ENCODE peak calls at places on chromosomes 13 and 19, in ten cellular contexts. One of them, this sample, is unnamed.

GRCh38 chr19:5575553-5575952 is 7.8 kb upstream of the TINCR start:
- DNase-seq in left colon: no peak
- DNase-seq in left ventricle myocardium inferior: no peak
- DNase-seq in mucosa of descending colon: no peak
- DNase-seq in fibroblast of lung: no peak
- DNase-seq in mesothelial cell of epicardium: no peak
- DNase-seq in activated naive CD8-positive, alpha-beta T cell treated with anti-CD3 and anti-CD28 coated beads, Interleukin-2, amount 50 U/mL, for 24 hours: no peak
- DNase-seq in T-cell: no peak
- DNase-seq in fibroblast of pulmonary artery: no peak
- DNase-seq in CD4-positive, CD25-positive, alpha-beta regulatory T cell: no peak
- DNase-seq in this sample: no peak

GRCh38 chr13:51524312-51524711 is 60.0 kb upstream of the WDFY2 start:
- DNase-seq in fibroblast of lung: peak; percentile 16
- DNase-seq in fibroblast of pulmonary artery: no peak
- DNase-seq in CD4-positive, CD25-positive, alpha-beta regulatory T cell: no peak
- DNase-seq in T-cell: no peak
- DNase-seq in mesothelial cell of epicardium: no peak
- DNase-seq in left ventricle myocardium inferior: no peak
- DNase-seq in left colon: no peak
- DNase-seq in activated naive CD8-positive, alpha-beta T cell treated with anti-CD3 and anti-CD28 coated beads, Interleukin-2, amount 50 U/mL, for 24 hours: no peak
- DNase-seq in mucosa of descending colon: no peak
- DNase-seq in this sample: no peak

GRCh38 chr13:114095486-114095885 is 36.9 kb downstream of the RASA3 start:
- DNase-seq in fibroblast of lung: no peak
- DNase-seq in left colon: no peak
- DNase-seq in left ventricle myocardium inferior: no peak
- DNase-seq in T-cell: no peak
- DNase-seq in CD4-positive, CD25-positive, alpha-beta regulatory T cell: no peak
- DNase-seq in activated naive CD8-positive, alpha-beta T cell treated with anti-CD3 and anti-CD28 coated beads, Interleukin-2, amount 50 U/mL, for 24 hours: no peak
- DNase-seq in mesothelial cell of epicardium: no peak
- DNase-seq in mucosa of descending colon: no peak
- DNase-seq in fibroblast of pulmonary artery: no peak
- DNase-seq in this sample: no peak

GRCh38 chr13:52371736-52372247 is 34.2 kb downstream of the THSD1 start:
- DNase-seq in mesothelial cell of epicardium: no peak
- DNase-seq in CD4-positive, CD25-positive, alpha-beta regulatory T cell: no peak
- DNase-seq in left ventricle myocardium inferior: no peak
- DNase-seq in activated naive CD8-positive, alpha-beta T cell treated with anti-CD3 and anti-CD28 coated beads, Interleukin-2, amount 50 U/mL, for 24 hours: no peak
- DNase-seq in fibroblast of pulmonary artery: peak; percentile 75
- DNase-seq in T-cell: no peak
- DNase-seq in left colon: no peak
- DNase-seq in mucosa of descending colon: no peak
- DNase-seq in fibroblast of lung: peak; percentile 89
- DNase-seq in this sample: no peak

GRCh38 chr13:113820813-113821651 is 42.8 kb downstream of the GAS6 start:
- DNase-seq in activated naive CD8-positive, alpha-beta T cell treated with anti-CD3 and anti-CD28 coated beads, Interleukin-2, amount 50 U/mL, for 24 hours: no peak
- DNase-seq in fibroblast of lung: peak; percentile 99
- DNase-seq in left colon: peak; percentile 37
- DNase-seq in T-cell: no peak
- DNase-seq in left ventricle myocardium inferior: peak; percentile 78
- DNase-seq in fibroblast of pulmonary artery: peak; percentile 92
- DNase-seq in mesothelial cell of epicardium: no peak
- DNase-seq in mucosa of descending colon: no peak
- DNase-seq in CD4-positive, CD25-positive, alpha-beta regulatory T cell: no peak
- DNase-seq in this sample: peak; percentile 96

GRCh38 chr13:111123221-111123620 is 8.1 kb downstream of the ARHGEF7 start:
- DNase-seq in fibroblast of pulmonary artery: no peak
- DNase-seq in T-cell: no peak
- DNase-seq in activated naive CD8-positive, alpha-beta T cell treated with anti-CD3 and anti-CD28 coated beads, Interleukin-2, amount 50 U/mL, for 24 hours: no peak
- DNase-seq in CD4-positive, CD25-positive, alpha-beta regulatory T cell: no peak
- DNase-seq in fibroblast of lung: no peak
- DNase-seq in mesothelial cell of epicardium: no peak
- DNase-seq in left ventricle myocardium inferior: no peak
- DNase-seq in mucosa of descending colon: no peak
- DNase-seq in left colon: no peak
- DNase-seq in this sample: no peak

GRCh38 chr19:44988896-44989563 is 12.2 kb upstream of the RELB start:
- DNase-seq in fibroblast of lung: peak; percentile 41
- DNase-seq in left ventricle myocardium inferior: peak; percentile 40
- DNase-seq in mesothelial cell of epicardium: peak; percentile 61
- DNase-seq in left colon: peak; percentile 83
- DNase-seq in activated naive CD8-positive, alpha-beta T cell treated with anti-CD3 and anti-CD28 coated beads, Interleukin-2, amount 50 U/mL, for 24 hours: peak; percentile 67
- DNase-seq in fibroblast of pulmonary artery: peak; percentile 75
- DNase-seq in T-cell: peak; percentile 61
- DNase-seq in CD4-positive, CD25-positive, alpha-beta regulatory T cell: peak; percentile 51
- DNase-seq in mucosa of descending colon: peak; percentile 82
- DNase-seq in this sample: peak; percentile 17

GRCh38 chr13:62119739-62120700 is 704.4 kb upstream of the PCDH20 start:
- DNase-seq in T-cell: no peak
- DNase-seq in CD4-positive, CD25-positive, alpha-beta regulatory T cell: no peak
- DNase-seq in fibroblast of pulmonary artery: peak; percentile 25
- DNase-seq in fibroblast of lung: peak; percentile 2
- DNase-seq in activated naive CD8-positive, alpha-beta T cell treated with anti-CD3 and anti-CD28 coated beads, Interleukin-2, amount 50 U/mL, for 24 hours: no peak
- DNase-seq in mesothelial cell of epicardium: no peak
- DNase-seq in left colon: no peak
- DNase-seq in left ventricle myocardium inferior: no peak
- DNase-seq in mucosa of descending colon: no peak
- DNase-seq in this sample: no peak

GRCh38 chr13:81408647-81409046 is 1067.7 kb upstream of the SPRY2 start:
- DNase-seq in left ventricle myocardium inferior: no peak
- DNase-seq in CD4-positive, CD25-positive, alpha-beta regulatory T cell: no peak
- DNase-seq in activated naive CD8-positive, alpha-beta T cell treated with anti-CD3 and anti-CD28 coated beads, Interleukin-2, amount 50 U/mL, for 24 hours: no peak
- DNase-seq in T-cell: no peak
- DNase-seq in mucosa of descending colon: no peak
- DNase-seq in fibroblast of lung: no peak
- DNase-seq in fibroblast of pulmonary artery: no peak
- DNase-seq in left colon: no peak
- DNase-seq in mesothelial cell of epicardium: no peak
- DNase-seq in this sample: no peak

GRCh38 chr13:86601351-86601750 is 802.1 kb upstream of the SLITRK6 start:
- DNase-seq in fibroblast of pulmonary artery: no peak
- DNase-seq in mucosa of descending colon: no peak
- DNase-seq in left ventricle myocardium inferior: no peak
- DNase-seq in CD4-positive, CD25-positive, alpha-beta regulatory T cell: no peak
- DNase-seq in T-cell: no peak
- DNase-seq in activated naive CD8-positive, alpha-beta T cell treated with anti-CD3 and anti-CD28 coated beads, Interleukin-2, amount 50 U/mL, for 24 hours: no peak
- DNase-seq in mesothelial cell of epicardium: no peak
- DNase-seq in fibroblast of lung: peak; percentile 49
- DNase-seq in left colon: no peak
- DNase-seq in this sample: no peak

GRCh38 chr19:53467138-53467502 is 413 bp upstream of the ZNF813 start:
- DNase-seq in fibroblast of lung: no peak
- DNase-seq in mucosa of descending colon: peak; percentile 53
- DNase-seq in fibroblast of pulmonary artery: no peak
- DNase-seq in T-cell: no peak
- DNase-seq in mesothelial cell of epicardium: no peak
- DNase-seq in left ventricle myocardium inferior: peak; percentile 19
- DNase-seq in activated naive CD8-positive, alpha-beta T cell treated with anti-CD3 and anti-CD28 coated beads, Interleukin-2, amount 50 U/mL, for 24 hours: no peak
- DNase-seq in CD4-positive, CD25-positive, alpha-beta regulatory T cell: no peak
- DNase-seq in left colon: no peak
- DNase-seq in this sample: no peak

GRCh38 chr13:37029617-37030016 is 29.0 kb downstream of the EXOSC8 start:
- DNase-seq in left colon: no peak
- DNase-seq in fibroblast of lung: peak; percentile 49
- DNase-seq in T-cell: no peak
- DNase-seq in activated naive CD8-positive, alpha-beta T cell treated with anti-CD3 and anti-CD28 coated beads, Interleukin-2, amount 50 U/mL, for 24 hours: no peak
- DNase-seq in CD4-positive, CD25-positive, alpha-beta regulatory T cell: no peak
- DNase-seq in left ventricle myocardium inferior: no peak
- DNase-seq in fibroblast of pulmonary artery: peak; percentile 14
- DNase-seq in mesothelial cell of epicardium: no peak
- DNase-seq in mucosa of descending colon: no peak
- DNase-seq in this sample: peak; percentile 8

GRCh38 chr13:71464673-71465072 is 402.3 kb downstream of the DACH1 start:
- DNase-seq in fibroblast of lung: peak; percentile 4
- DNase-seq in left ventricle myocardium inferior: no peak
- DNase-seq in activated naive CD8-positive, alpha-beta T cell treated with anti-CD3 and anti-CD28 coated beads, Interleukin-2, amount 50 U/mL, for 24 hours: no peak
- DNase-seq in fibroblast of pulmonary artery: peak; percentile 7
- DNase-seq in mucosa of descending colon: no peak
- DNase-seq in T-cell: no peak
- DNase-seq in mesothelial cell of epicardium: no peak
- DNase-seq in CD4-positive, CD25-positive, alpha-beta regulatory T cell: no peak
- DNase-seq in left colon: no peak
- DNase-seq in this sample: no peak

GRCh38 chr19:511101-511841 is 4.0 kb downstream of the TPGS1 start:
- DNase-seq in activated naive CD8-positive, alpha-beta T cell treated with anti-CD3 and anti-CD28 coated beads, Interleukin-2, amount 50 U/mL, for 24 hours: peak; percentile 80
- DNase-seq in CD4-positive, CD25-positive, alpha-beta regulatory T cell: peak; percentile 89
- DNase-seq in fibroblast of lung: peak; percentile 79
- DNase-seq in left ventricle myocardium inferior: no peak
- DNase-seq in mucosa of descending colon: peak; percentile 82
- DNase-seq in T-cell: peak; percentile 93
- DNase-seq in fibroblast of pulmonary artery: peak; percentile 72
- DNase-seq in mesothelial cell of epicardium: no peak
- DNase-seq in left colon: peak; percentile 75
- DNase-seq in this sample: no peak

GRCh38 chr19:38792250-38793111 is 3.5 kb downstream of the LGALS7B start:
- DNase-seq in CD4-positive, CD25-positive, alpha-beta regulatory T cell: peak; percentile 21
- DNase-seq in fibroblast of pulmonary artery: peak; percentile 26
- DNase-seq in mesothelial cell of epicardium: no peak
- DNase-seq in left colon: peak; percentile 73
- DNase-seq in fibroblast of lung: no peak
- DNase-seq in T-cell: peak; percentile 26
- DNase-seq in left ventricle myocardium inferior: peak; percentile 60
- DNase-seq in activated naive CD8-positive, alpha-beta T cell treated with anti-CD3 and anti-CD28 coated beads, Interleukin-2, amount 50 U/mL, for 24 hours: peak; percentile 60
- DNase-seq in mucosa of descending colon: peak; percentile 78
- DNase-seq in this sample: no peak

GRCh38 chr13:50404769-50405168 is 389.5 kb downstream of the KCNRG start:
- DNase-seq in left colon: no peak
- DNase-seq in fibroblast of pulmonary artery: no peak
- DNase-seq in mucosa of descending colon: no peak
- DNase-seq in T-cell: no peak
- DNase-seq in fibroblast of lung: no peak
- DNase-seq in CD4-positive, CD25-positive, alpha-beta regulatory T cell: no peak
- DNase-seq in activated naive CD8-positive, alpha-beta T cell treated with anti-CD3 and anti-CD28 coated beads, Interleukin-2, amount 50 U/mL, for 24 hours: no peak
- DNase-seq in mesothelial cell of epicardium: no peak
- DNase-seq in left ventricle myocardium inferior: no peak
- DNase-seq in this sample: no peak

GRCh38 chr19:37551123-37551993 is 43.2 kb downstream of the ZNF571 start:
- DNase-seq in mesothelial cell of epicardium: no peak
- DNase-seq in CD4-positive, CD25-positive, alpha-beta regulatory T cell: peak; percentile 15
- DNase-seq in left colon: peak; percentile 52
- DNase-seq in activated naive CD8-positive, alpha-beta T cell treated with anti-CD3 and anti-CD28 coated beads, Interleukin-2, amount 50 U/mL, for 24 hours: peak; percentile 50
- DNase-seq in fibroblast of lung: peak; percentile 71
- DNase-seq in T-cell: peak; percentile 13
- DNase-seq in fibroblast of pulmonary artery: peak; percentile 81
- DNase-seq in mucosa of descending colon: peak; percentile 81
- DNase-seq in left ventricle myocardium inferior: peak; percentile 50
- DNase-seq in this sample: peak; percentile 37

GRCh38 chr19:10580979-10581631 is 6.0 kb downstream of the AP1M2 start:
- DNase-seq in left ventricle myocardium inferior: peak; percentile 85
- DNase-seq in mucosa of descending colon: peak; percentile 91
- DNase-seq in activated naive CD8-positive, alpha-beta T cell treated with anti-CD3 and anti-CD28 coated beads, Interleukin-2, amount 50 U/mL, for 24 hours: peak; percentile 93
- DNase-seq in left colon: peak; percentile 92
- DNase-seq in T-cell: peak; percentile 87
- DNase-seq in fibroblast of lung: peak; percentile 84
- DNase-seq in CD4-positive, CD25-positive, alpha-beta regulatory T cell: peak; percentile 76
- DNase-seq in mesothelial cell of epicardium: peak; percentile 88
- DNase-seq in fibroblast of pulmonary artery: peak; percentile 94
- DNase-seq in this sample: peak; percentile 72

GRCh38 chr13:59531571-59532091 is 632.1 kb downstream of the DIAPH3 start:
- DNase-seq in mesothelial cell of epicardium: peak; percentile 72
- DNase-seq in CD4-positive, CD25-positive, alpha-beta regulatory T cell: no peak
- DNase-seq in fibroblast of lung: peak; percentile 87
- DNase-seq in left ventricle myocardium inferior: peak; percentile 85
- DNase-seq in activated naive CD8-positive, alpha-beta T cell treated with anti-CD3 and anti-CD28 coated beads, Interleukin-2, amount 50 U/mL, for 24 hours: no peak
- DNase-seq in mucosa of descending colon: peak; percentile 37
- DNase-seq in T-cell: no peak
- DNase-seq in left colon: peak; percentile 71
- DNase-seq in fibroblast of pulmonary artery: peak; percentile 94
- DNase-seq in this sample: no peak

GRCh38 chr19:2207991-2208860 is 27.9 kb downstream of the PLEKHJ1 start:
- DNase-seq in mesothelial cell of epicardium: no peak
- DNase-seq in left ventricle myocardium inferior: peak; percentile 75
- DNase-seq in left colon: peak; percentile 85
- DNase-seq in mucosa of descending colon: peak; percentile 74
- DNase-seq in fibroblast of pulmonary artery: peak; percentile 61
- DNase-seq in CD4-positive, CD25-positive, alpha-beta regulatory T cell: no peak
- DNase-seq in activated naive CD8-positive, alpha-beta T cell treated with anti-CD3 and anti-CD28 coated beads, Interleukin-2, amount 50 U/mL, for 24 hours: peak; percentile 36
- DNase-seq in T-cell: no peak
- DNase-seq in fibroblast of lung: peak; percentile 49
- DNase-seq in this sample: peak; percentile 75

GRCh38 chr13:109738298-109738746 is 48.1 kb downstream of the IRS2 start:
- DNase-seq in fibroblast of lung: no peak
- DNase-seq in activated naive CD8-positive, alpha-beta T cell treated with anti-CD3 and anti-CD28 coated beads, Interleukin-2, amount 50 U/mL, for 24 hours: no peak
- DNase-seq in left ventricle myocardium inferior: no peak
- DNase-seq in CD4-positive, CD25-positive, alpha-beta regulatory T cell: no peak
- DNase-seq in fibroblast of pulmonary artery: no peak
- DNase-seq in mesothelial cell of epicardium: no peak
- DNase-seq in mucosa of descending colon: no peak
- DNase-seq in left colon: no peak
- DNase-seq in T-cell: no peak
- DNase-seq in this sample: no peak

GRCh38 chr19:49911381-49912145 is 14.9 kb upstream of the IL4I1 start:
- DNase-seq in CD4-positive, CD25-positive, alpha-beta regulatory T cell: no peak
- DNase-seq in mesothelial cell of epicardium: no peak
- DNase-seq in left ventricle myocardium inferior: no peak
- DNase-seq in activated naive CD8-positive, alpha-beta T cell treated with anti-CD3 and anti-CD28 coated beads, Interleukin-2, amount 50 U/mL, for 24 hours: peak; percentile 39
- DNase-seq in mucosa of descending colon: no peak
- DNase-seq in left colon: no peak
- DNase-seq in fibroblast of lung: no peak
- DNase-seq in fibroblast of pulmonary artery: peak; percentile 45
- DNase-seq in T-cell: no peak
- DNase-seq in this sample: no peak

GRCh38 chr19:31962565-31962996 is 382.8 kb upstream of the ZNF507 start:
- DNase-seq in fibroblast of lung: peak; percentile 42
- DNase-seq in CD4-positive, CD25-positive, alpha-beta regulatory T cell: no peak
- DNase-seq in mesothelial cell of epicardium: peak; percentile 58
- DNase-seq in T-cell: no peak
- DNase-seq in activated naive CD8-positive, alpha-beta T cell treated with anti-CD3 and anti-CD28 coated beads, Interleukin-2, amount 50 U/mL, for 24 hours: no peak
- DNase-seq in fibroblast of pulmonary artery: no peak
- DNase-seq in left colon: no peak
- DNase-seq in mucosa of descending colon: no peak
- DNase-seq in left ventricle myocardium inferior: no peak
- DNase-seq in this sample: no peak

GRCh38 chr13:36192166-36192565 is 22.2 kb downstream of the SOHLH2 start:
- DNase-seq in fibroblast of lung: peak; percentile 13
- DNase-seq in left colon: no peak
- DNase-seq in T-cell: no peak
- DNase-seq in mesothelial cell of epicardium: no peak
- DNase-seq in fibroblast of pulmonary artery: peak; percentile 7
- DNase-seq in mucosa of descending colon: no peak
- DNase-seq in CD4-positive, CD25-positive, alpha-beta regulatory T cell: no peak
- DNase-seq in activated naive CD8-positive, alpha-beta T cell treated with anti-CD3 and anti-CD28 coated beads, Interleukin-2, amount 50 U/mL, for 24 hours: no peak
- DNase-seq in left ventricle myocardium inferior: no peak
- DNase-seq in this sample: no peak

GRCh38 chr19:34364462-34364829 is 550 bp upstream of the GPI start:
- DNase-seq in mesothelial cell of epicardium: no peak
- DNase-seq in left ventricle myocardium inferior: no peak
- DNase-seq in mucosa of descending colon: no peak
- DNase-seq in T-cell: no peak
- DNase-seq in activated naive CD8-positive, alpha-beta T cell treated with anti-CD3 and anti-CD28 coated beads, Interleukin-2, amount 50 U/mL, for 24 hours: no peak
- DNase-seq in left colon: no peak
- DNase-seq in fibroblast of pulmonary artery: no peak
- DNase-seq in CD4-positive, CD25-positive, alpha-beta regulatory T cell: no peak
- DNase-seq in fibroblast of lung: no peak
- DNase-seq in this sample: no peak